ENCODE peak calls at places on chromosome 18, in five cellular contexts. W is stromal cell of bone marrow, V is NCI-H1417, R is brain microvascular endothelial cell, C is mucosa of gallbladder. J is an unnamed sample.

GRCh38 chr18:28108801-28109200 is 68.1 kb downstream of the CDH2 start:
- DNase-seq in W (no peak), V (no peak), R (no peak), C (no peak), J (no peak)

GRCh38 chr18:13006731-13007550 is 15.8 kb downstream of the CEP192 start:
- DNase-seq in W (no peak), V (no peak), R (no peak), C (no peak), J (no peak)

GRCh38 chr18:2958819-2959298 is 54.1 kb downstream of the LPIN2 start:
- DNase-seq in W (peak; percentile 84), V (no peak), R (no peak), C (no peak), J (no peak)

GRCh38 chr18:42038936-42039335 is 83.9 kb downstream of the PIK3C3 start:
- DNase-seq in W (peak; percentile 59), V (no peak), R (peak; percentile 77), C (no peak), J (no peak)

GRCh38 chr18:39480494-39481245 is 1915.1 kb upstream of the CELF4 start:
- DNase-seq in W (no peak), V (no peak), R (no peak), C (no peak), J (no peak)

GRCh38 chr18:59892123-59892522 is 7.7 kb upstream of the PMAIP1 start:
- DNase-seq in W (no peak), V (no peak), R (no peak), C (no peak), J (no peak)

GRCh38 chr18:69727912-69728572 is 219.6 kb downstream of the CD226 start:
- DNase-seq in W (no peak), V (no peak), R (no peak), C (no peak), J (no peak)

GRCh38 chr18:3281456-3282400 is 19.8 kb downstream of the MYL12B start:
- DNase-seq in W (peak; percentile 66), V (peak; percentile 55), R (no peak), C (no peak), J (peak; percentile 66)

GRCh38 chr18:70280007-70280925 is 8.6 kb upstream of the SOCS6 start:
- DNase-seq in W (no peak), V (no peak), R (no peak), C (peak; percentile 53), J (no peak)

GRCh38 chr18:35782926-35783325 is 189.6 kb upstream of the RMP24 start:
- DNase-seq in W (no peak), V (no peak), R (no peak), C (no peak), J (no peak)

GRCh38 chr18:47149457-47150028 is 757 bp downstream of the HDHD2 start:
- DNase-seq in W (no peak), V (no peak), R (peak; percentile 1), C (no peak), J (no peak)

GRCh38 chr18:9750112-9750511 is 42.0 kb downstream of the RAB31 start:
- DNase-seq in W (no peak), V (no peak), R (no peak), C (no peak), J (no peak)

GRCh38 chr18:62070306-62070705 is 116.5 kb downstream of the PIGN start:
- DNase-seq in W (no peak), V (no peak), R (no peak), C (no peak), J (no peak)

GRCh38 chr18:8883409-8883668 is 178.0 kb downstream of the MTCL1 start:
- DNase-seq in W (no peak), V (no peak), R (no peak), C (no peak), J (no peak)

GRCh38 chr18:11946756-11947155 is 34.6 kb upstream of the IMPA2 start:
- DNase-seq in W (peak; percentile 65), V (no peak), R (peak; percentile 51), C (no peak), J (no peak)

GRCh38 chr18:8097399-8097798 is 511.8 kb upstream of the RAB12 start:
- DNase-seq in W (no peak), V (no peak), R (no peak), C (no peak), J (no peak)

GRCh38 chr18:25042641-25043051 is 309.3 kb downstream of the ZNF521 start:
- DNase-seq in W (no peak), V (no peak), R (no peak), C (peak; percentile 10), J (no peak)

GRCh38 chr18:50559750-50560680 is at the start of gene MAPK4:
- DNase-seq in W (no peak), V (peak; percentile 96), R (no peak), C (peak; percentile 29), J (peak; percentile 38)

GRCh38 chr18:21490745-21491144 is 109.8 kb downstream of the ESCO1 start:
- DNase-seq in W (no peak), V (no peak), R (no peak), C (no peak), J (no peak)

GRCh38 chr18:35352778-35353177 is 8.6 kb upstream of the ZNF24 start:
- DNase-seq in W (no peak), V (no peak), R (no peak), C (no peak), J (no peak)